ENCODE peak calls at places on chromosomes 2 and 18, in four cellular contexts. I is A549, M is HepG2, B is K562. G is an unnamed sample.

GRCh38 chr2:156430978-156431358 is 5.2 kb upstream of the GPD2 start:
- DNase-seq in M (no peak), I (peak; percentile 54), B (peak; percentile 72), G (no peak)

GRCh38 chr2:207625014-207625755 is at the start of gene METTL21A:
- DNase-seq in M (peak; percentile 94), B (peak; percentile 94), I (peak; percentile 92), G (peak; percentile 73)

GRCh38 chr2:144513388-144514100 is 6.4 kb downstream of the ZEB2 start:
- DNase-seq in M (no peak), B (no peak), I (no peak), G (no peak)

GRCh38 chr18:332007-332406 is 64.2 kb upstream of the THOC1 start:
- DNase-seq in I (no peak), B (no peak), M (no peak), G (no peak)

GRCh38 chr2:218252509-218253247 is 8.1 kb upstream of the GPBAR1 start:
- DNase-seq in B (no peak), M (no peak), I (no peak), G (no peak)

GRCh38 chr2:19355416-19355821 is 3.0 kb downstream of the OSR1 start:
- DNase-seq in M (no peak), I (no peak), B (no peak), G (no peak)

GRCh38 chr2:241858206-241859016 is at the start of gene PDCD1:
- DNase-seq in B (peak; percentile 79), M (peak; percentile 31), I (no peak), G (peak; percentile 49)

GRCh38 chr2:10894264-10894935 is 17.3 kb upstream of the KCNF1 start:
- DNase-seq in B (no peak), M (no peak), I (no peak), G (no peak)

GRCh38 chr2:196075196-196075595 is 6.6 kb upstream of the DNAH7 start:
- DNase-seq in B (no peak), M (no peak), I (no peak), G (no peak)

GRCh38 chr18:63980027-63980426 is 10.1 kb downstream of the SERPINB8 start:
- DNase-seq in M (no peak), B (no peak), I (no peak), G (no peak)

GRCh38 chr2:109399061-109399460 is 214.7 kb downstream of the SEPTIN10 start:
- DNase-seq in B (no peak), I (no peak), M (no peak), G (no peak)

GRCh38 chr2:144452169-144453038 is 67.5 kb downstream of the ZEB2 start:
- DNase-seq in B (peak; percentile 64), I (peak; percentile 2), M (no peak), G (peak; percentile 29)

GRCh38 chr2:109057686-109058085 is 68.7 kb upstream of the EDAR start:
- DNase-seq in B (no peak), M (no peak), I (no peak), G (no peak)

GRCh38 chr2:169001116-169001815 is 29.9 kb downstream of the ABCB11 start:
- DNase-seq in B (no peak), M (no peak), I (no peak), G (no peak)

GRCh38 chr2:8608411-8608954 is 73.4 kb upstream of the ID2 start:
- DNase-seq in I (no peak), B (no peak), M (no peak), G (no peak)
- TF ChIP-seq HMGXB4 in I (no peak), B (no peak), M (no peak), G (no peak)

DNA sequence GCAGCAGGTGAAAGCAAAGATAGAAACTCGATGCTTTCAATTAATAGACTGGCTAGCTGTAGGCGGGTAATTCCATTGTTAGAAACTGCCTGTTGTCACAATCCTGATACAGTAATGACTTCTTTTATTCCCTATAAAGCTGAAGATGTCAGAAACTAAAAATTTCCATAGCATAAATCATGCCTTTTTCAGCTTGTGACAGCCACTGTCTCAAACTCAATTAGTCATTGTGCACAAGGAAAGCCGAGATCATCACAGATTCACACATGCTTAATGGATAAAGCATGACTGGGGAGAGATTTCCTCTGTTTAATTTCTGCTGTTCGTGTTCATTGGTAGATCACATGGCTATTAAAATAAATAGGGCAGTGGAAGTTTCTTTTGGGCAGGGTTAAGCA is 56.0 kb upstream of the CCDC85A start:
- DNase-seq in B (no peak), M (no peak), I (no peak), G (no peak)
- TF ChIP-seq HMGXB4 in B (no peak), M (no peak), I (no peak), G (no peak)

GRCh38 chr2:85787981-85788340 is 34.2 kb downstream of the ATOH8 start:
- DNase-seq in M (no peak), B (no peak), I (no peak), G (no peak)
- TF ChIP-seq HMGXB4 in M (no peak), B (no peak), I (no peak), G (no peak)

GRCh38 chr2:205763708-205764501 is 81.6 kb downstream of the NRP2 start:
- DNase-seq in M (no peak), I (peak; percentile 35), B (peak; percentile 55), G (peak; percentile 94)
- TF ChIP-seq HMGXB4 in M (no peak), I (no peak), B (no peak), G (no peak)

GRCh38 chr2:119693967-119694366 is 15.0 kb downstream of the TMEM177 start:
- DNase-seq in M (no peak), I (no peak), B (no peak), G (no peak)

GRCh38 chr2:119693567-119693966 is 14.6 kb downstream of the TMEM177 start:
- DNase-seq in B (no peak), M (no peak), I (no peak), G (no peak)

GRCh38 chr2:119696005-119696404 is 17.0 kb downstream of the TMEM177 start:
- DNase-seq in I (no peak), M (no peak), B (no peak), G (no peak)

GRCh38 chr2:119694470-119694993 is 15.5 kb downstream of the TMEM177 start:
- DNase-seq in B (no peak), I (no peak), M (no peak), G (no peak)

DNA sequence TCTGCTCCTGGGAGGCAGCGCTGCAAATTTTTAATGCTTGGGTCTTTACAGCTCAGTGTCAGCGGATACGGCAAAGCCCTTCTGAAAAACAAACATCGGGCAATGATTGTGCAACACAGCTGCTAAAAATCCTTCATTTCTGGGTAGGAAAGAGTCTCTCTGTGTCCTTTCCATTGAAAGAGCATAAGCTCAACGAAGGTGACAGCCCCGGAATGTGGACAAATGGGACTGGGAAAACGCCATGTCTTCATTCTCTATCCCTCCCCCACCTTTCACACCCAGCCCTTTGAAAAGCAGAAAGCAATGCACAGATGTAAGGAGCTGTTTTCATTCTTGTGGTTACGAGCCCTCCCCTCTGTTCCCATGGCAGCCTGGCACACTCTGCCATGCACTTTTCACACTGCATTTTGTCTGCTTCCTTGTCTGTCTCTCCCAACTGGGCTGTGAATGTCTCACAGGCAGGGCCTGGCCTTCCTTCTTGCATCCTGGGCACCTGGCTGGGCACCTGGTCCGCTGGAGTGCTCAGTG is 16.1 kb downstream of the TMEM177 start:
- DNase-seq in I (no peak), B (no peak), M (peak; percentile 66), G (no peak)
- TF ChIP-seq HMGXB4 in I (no peak), B (no peak), M (no peak), G (no peak)

GRCh38 chr2:17355608-17356329 is 162.5 kb downstream of the RAD51AP2 start:
- DNase-seq in M (peak; percentile 23), B (no peak), I (peak; percentile 50), G (no peak)
- TF ChIP-seq HMGXB4 in M (no peak), B (no peak), I (no peak), G (no peak)

DNA sequence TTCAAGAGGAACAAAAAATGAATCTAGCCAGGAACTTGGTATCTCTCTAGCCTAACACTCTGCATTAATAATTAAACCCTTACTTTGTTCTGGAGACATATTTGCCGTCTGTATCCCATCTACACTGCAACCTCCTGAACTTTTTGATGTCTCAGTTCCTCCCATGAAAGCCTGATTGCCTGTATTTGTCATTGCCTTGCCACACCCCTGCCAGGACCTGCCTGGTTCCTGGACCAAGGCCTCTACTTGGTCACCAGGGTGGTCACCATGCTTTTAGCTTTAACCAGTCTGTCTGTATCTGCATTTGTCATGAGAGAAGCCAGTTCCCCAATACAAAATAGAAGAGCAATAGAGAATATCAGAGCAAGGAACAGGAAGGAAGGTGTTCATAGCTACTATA is 58.8 kb upstream of the NOL4 start:
- DNase-seq in M (no peak), B (no peak), I (no peak), G (peak; percentile 28)
- TF ChIP-seq HMGXB4 in M (no peak), B (no peak), I (no peak), G (no peak)

GRCh38 chr18:12028040-12028628 is 46.8 kb downstream of the IMPA2 start:
- DNase-seq in B (no peak), I (no peak), M (no peak), G (no peak)

GRCh38 chr18:12026562-12026961 is 45.3 kb downstream of the IMPA2 start:
- DNase-seq in B (no peak), M (no peak), I (no peak), G (no peak)

GRCh38 chr18:12027480-12027879 is 46.2 kb downstream of the IMPA2 start:
- DNase-seq in B (no peak), I (no peak), M (no peak), G (no peak)

GRCh38 chr18:12028674-12029073 is 47.4 kb downstream of the IMPA2 start:
- DNase-seq in M (no peak), I (no peak), B (no peak), G (no peak)

GRCh38 chr18:12027046-12027445 is 45.7 kb downstream of the IMPA2 start:
- DNase-seq in I (no peak), M (no peak), B (no peak), G (no peak)
- TF ChIP-seq HMGXB4 in I (no peak), M (no peak), B (no peak), G (no peak)

GRCh38 chr18:49861659-49862058 is 48.3 kb upstream of the ACAA2 start:
- DNase-seq in M (no peak), I (no peak), B (no peak), G (no peak)

GRCh38 chr18:49859725-49860124 is 46.4 kb upstream of the ACAA2 start:
- DNase-seq in M (no peak), I (no peak), B (no peak), G (no peak)

GRCh38 chr18:49863769-49864615 is 50.7 kb upstream of the ACAA2 start:
- DNase-seq in B (peak; percentile 51), M (no peak), I (no peak), G (no peak)

GRCh38 chr18:49865401-49865800 is 52.1 kb upstream of the ACAA2 start:
- DNase-seq in I (no peak), B (no peak), M (no peak), G (no peak)

DNA sequence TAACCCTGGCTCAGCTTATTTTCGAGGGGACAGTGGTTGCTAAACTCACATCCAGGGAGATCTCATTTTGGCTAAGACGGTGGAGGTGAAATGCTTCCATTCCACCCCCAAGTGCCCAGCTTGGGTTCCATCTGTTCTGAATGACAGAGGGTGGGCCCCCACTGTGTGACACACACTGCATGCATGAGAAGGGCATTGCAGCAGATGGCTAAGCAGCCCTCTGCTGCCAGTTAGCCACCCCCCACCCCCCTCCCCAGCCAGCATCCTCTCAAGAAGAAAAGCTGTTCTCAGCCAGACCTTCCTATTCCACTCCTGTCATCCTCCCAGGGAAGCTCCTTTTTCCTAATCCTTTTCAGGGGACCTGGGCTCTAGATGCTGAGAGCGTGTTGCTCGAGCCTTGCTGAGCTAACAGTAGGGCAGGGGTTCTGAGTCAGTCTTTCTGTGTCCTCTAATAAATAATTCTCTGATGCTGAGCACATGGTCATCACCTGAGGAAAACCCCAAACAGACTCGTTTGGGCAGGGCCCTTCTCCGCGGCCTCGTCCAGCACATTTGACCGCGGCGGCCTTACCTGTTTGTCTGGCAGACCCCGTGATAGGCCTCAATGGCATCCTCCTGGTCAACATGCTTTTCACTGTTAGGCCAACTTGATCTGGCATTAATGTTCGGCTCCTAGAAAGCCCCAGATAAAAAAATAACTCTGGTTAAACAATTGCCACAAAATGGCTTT is 49.5 kb upstream of the ACAA2 start:
- DNase-seq in B (no peak), M (no peak), I (no peak), G (no peak)
- TF ChIP-seq HMGXB4 in B (no peak), M (no peak), I (no peak), G (no peak)

G was measured in WTC11.